ENCODE peak calls at places on chromosomes 2 and 18, in four cellular contexts. U is adrenal gland, L is C1 segment of cervical spinal cord, T is SK-N-SH. J is an unnamed sample.

GRCh38 chr18:60891936-60892335 is 441.3 kb upstream of the CDH20 start:
- DNase-seq in U (no peak), L (no peak), T (no peak), J (no peak)

GRCh38 chr2:217929757-217930707 is 72.8 kb downstream of the TNS1 start:
- DNase-seq in U (peak; percentile 85), L (no peak), T (no peak), J (no peak)

GRCh38 chr2:58097025-58097424 is 50.4 kb downstream of the VRK2 start:
- DNase-seq in U (no peak), L (no peak), T (no peak), J (no peak)

GRCh38 chr2:96241901-96242611 is 23.7 kb downstream of the TMEM127 start:
- DNase-seq in U (peak; percentile 78), L (peak; percentile 55), T (no peak), J (no peak)

GRCh38 chr2:175366814-175367213 is 185.3 kb upstream of the ATP5MC3 start:
- DNase-seq in U (peak; percentile 58), L (no peak), T (peak; percentile 49), J (no peak)

GRCh38 chr2:72112421-72112820 is 35.2 kb downstream of the CYP26B1 start:
- DNase-seq in U (no peak), L (no peak), T (no peak), J (no peak)

GRCh38 chr2:178978667-178979066 is 71.3 kb downstream of the CCDC141 start:
- DNase-seq in U (no peak), L (no peak), T (no peak), J (no peak)

GRCh38 chr2:227161947-227162346 is 2.1 kb downstream of the COL4A4 start:
- DNase-seq in U (no peak), L (no peak), T (no peak), J (no peak)

GRCh38 chr2:189305291-189305943 is 125.9 kb upstream of the COL5A2 start:
- DNase-seq in U (no peak), L (no peak), T (no peak), J (no peak)

GRCh38 chr2:235639387-235639786 is 145.5 kb downstream of the AGAP1 start:
- DNase-seq in U (peak; percentile 91), L (peak; percentile 76), T (peak; percentile 73), J (peak; percentile 78)

GRCh38 chr2:241978670-241979069 is 109.1 kb downstream of the RTP5 start:
- DNase-seq in U (no peak), L (no peak), T (no peak), J (no peak)

GRCh38 chr2:44136186-44136585 is 32.5 kb upstream of the PPM1B start:
- DNase-seq in U (no peak), L (no peak), T (no peak), J (no peak)

GRCh38 chr18:46868171-46868921 is 49.0 kb downstream of the PIAS2 start:
- DNase-seq in U (no peak), L (no peak), T (no peak), J (no peak)

GRCh38 chr2:24083567-24084385 is 858 bp downstream of the TP53I3 start:
- DNase-seq in U (no peak), L (no peak), T (peak; percentile 89), J (no peak)

GRCh38 chr2:121356058-121356640 is 71.1 kb upstream of the TFCP2L1 start:
- DNase-seq in U (peak; percentile 73), L (no peak), T (peak; percentile 63), J (no peak)

GRCh38 chr2:217394510-217395351 is 534.9 kb upstream of the TNP1 start:
- DNase-seq in U (no peak), L (no peak), T (no peak), J (no peak)

GRCh38 chr18:66900837-66901236 is 296.9 kb upstream of the CDH19 start:
- DNase-seq in U (no peak), L (no peak), T (no peak), J (no peak)

GRCh38 chr2:237922641-237923361 is 44.0 kb upstream of the UBE2F start:
- DNase-seq in U (no peak), L (no peak), T (peak; percentile 53), J (peak; percentile 71)

GRCh38 chr2:204492417-204492816 is 52.9 kb upstream of the PARD3B start:
- DNase-seq in U (no peak), L (no peak), T (no peak), J (no peak)

GRCh38 chr2:103119352-103119751 is 357.5 kb downstream of the TMEM182 start:
- DNase-seq in U (no peak), L (no peak), T (no peak), J (no peak)

GRCh38 chr2:15802657-15803056 is 137.7 kb upstream of the MYCN start:
- DNase-seq in U (no peak), L (no peak), T (no peak), J (no peak)

GRCh38 chr2:133026536-133027177 is 356.7 kb upstream of the LYPD1 start:
- DNase-seq in U (no peak), L (no peak), T (no peak), J (no peak)

GRCh38 chr2:47265751-47266231 is 110.7 kb upstream of the STPG4 start:
- DNase-seq in U (no peak), L (no peak), T (peak; percentile 60), J (no peak)

GRCh38 chr2:2021995-2022394 is 277.7 kb upstream of the PXDN start:
- DNase-seq in U (no peak), L (no peak), T (no peak), J (peak; percentile 88)

GRCh38 chr2:18630541-18630940 is 41.2 kb upstream of the NT5C1B start:
- DNase-seq in U (no peak), L (no peak), T (no peak), J (no peak)

GRCh38 chr2:96800762-96801463 is 15.2 kb upstream of the CNNM3 start:
- DNase-seq in U (peak; percentile 93), L (peak; percentile 23), T (peak; percentile 93), J (peak; percentile 48)

GRCh38 chr2:168559187-168559586 is 103.1 kb downstream of the CERS6 start:
- DNase-seq in U (no peak), L (no peak), T (no peak), J (no peak)

GRCh38 chr2:41965886-41966285 is 81.9 kb upstream of the PKDCC start:
- DNase-seq in U (peak; percentile 65), L (no peak), T (no peak), J (no peak)

GRCh38 chr2:59012234-59012633 is 771.1 kb upstream of the FANCL start:
- DNase-seq in U (no peak), L (no peak), T (no peak), J (no peak)

GRCh38 chr2:238693337-238694093 is 154.4 kb upstream of the TWIST2 start:
- DNase-seq in U (no peak), L (no peak), T (no peak), J (no peak)

GRCh38 chr2:110219496-110220192 is 7.3 kb upstream of the MTLN start:
- DNase-seq in U (no peak), L (no peak), T (no peak), J (no peak)

GRCh38 chr2:55107428-55107827 is 57.2 kb upstream of the RTN4 start:
- DNase-seq in U (no peak), L (no peak), T (peak; percentile 33), J (no peak)

GRCh38 chr18:10442551-10442971 is 11.9 kb upstream of the APCDD1 start:
- DNase-seq in U (no peak), L (peak; percentile 58), T (no peak), J (no peak)

GRCh38 chr2:3739313-3739712 is 35.9 kb downstream of the DCDC2C start:
- DNase-seq in U (no peak), L (no peak), T (no peak), J (no peak)

GRCh38 chr2:28155627-28156026 is 237.0 kb upstream of the FOSL2 start:
- DNase-seq in U (no peak), L (no peak), T (peak; percentile 44), J (no peak)

GRCh38 chr2:73823416-73823815 is 5.3 kb upstream of the STAMBP start:
- DNase-seq in U (no peak), L (no peak), T (no peak), J (no peak)

GRCh38 chr18:23301971-23302370 is 151.1 kb upstream of the RIOK3 start:
- DNase-seq in U (no peak), L (no peak), T (no peak), J (no peak)

GRCh38 chr2:88738271-88738670 is 46.8 kb downstream of the RPIA start:
- DNase-seq in U (no peak), L (no peak), T (no peak), J (no peak)

GRCh38 chr2:99180755-99181647 is at the start of the genes MITD1 and MRPL30:
- DNase-seq in U (peak; percentile 98), L (peak; percentile 94), T (peak; percentile 82), J (peak; percentile 97)

J was measured in posterior cingulate gyrus.